ENCODE peak calls at places on chromosomes 2 and 18, in eight cellular contexts. J is hypothalamus; I is activated CD4-positive, alpha-beta T cell treated with anti-CD3 and anti-CD28 coated beads, Interleukin-2, amount 50 U/mL, for 4 hours; U is activated T-cell treated with anti-CD3 and anti-CD28 coated beads for 24 hours; O is HTR-8/SVneo; M is CMK; K is fibroblast of lung; H is T-helper 9 cell. T is an unnamed sample.
A peak's percentile ranks its signal among the peaks of the same experiment; 100 is the strongest.

GRCh38 chr2:17892726-17893534 is 14.5 kb downstream of the KCNS3 start:
- DNase-seq in J (no peak), I (no peak), U (no peak), O (no peak), M (no peak), K (no peak), H (no peak), T (no peak)

GRCh38 chr2:143730155-143730949 is 601.1 kb downstream of the ARHGAP15 start:
- DNase-seq in J (no peak), I (no peak), U (no peak), O (no peak), M (no peak), K (no peak), H (no peak), T (no peak)

GRCh38 chr2:134819334-134819733 is 19.1 kb upstream of the ACMSD start:
- DNase-seq in J (no peak), I (no peak), U (no peak), O (peak; percentile 45), M (no peak), K (peak; percentile 22), H (no peak), T (no peak)

GRCh38 chr2:199488772-199489400 is 31.1 kb upstream of the SATB2 start:
- DNase-seq in J (peak; percentile 4), I (peak; percentile 21), U (peak; percentile 35), O (peak; percentile 49), M (peak; percentile 29), K (peak; percentile 67), H (peak; percentile 31), T (peak; percentile 72)

GRCh38 chr2:240839152-240840143 is 19.4 kb upstream of the KIF1A start:
- DNase-seq in J (no peak), I (no peak), U (no peak), O (no peak), M (no peak), K (peak; percentile 15), H (no peak), T (no peak)

GRCh38 chr2:149715005-149715592 is 127.5 kb upstream of the MMADHC start:
- DNase-seq in J (no peak), I (no peak), U (no peak), O (peak; percentile 18), M (no peak), K (peak; percentile 57), H (no peak), T (no peak)

GRCh38 chr2:218719457-218719856 is 8.8 kb downstream of the TTLL4 start:
- DNase-seq in J (no peak), I (no peak), U (no peak), O (no peak), M (no peak), K (no peak), H (no peak), T (no peak)

GRCh38 chr2:200397785-200398184 is 91.3 kb downstream of the SPATS2L start:
- DNase-seq in J (no peak), I (no peak), U (no peak), O (no peak), M (no peak), K (peak; percentile 43), H (no peak), T (no peak)

GRCh38 chr2:142991295-142991694 is 113.8 kb downstream of the KYNU start:
- DNase-seq in J (no peak), I (no peak), U (no peak), O (no peak), M (no peak), K (no peak), H (no peak), T (no peak)

GRCh38 chr18:51559902-51560287 is 362.4 kb upstream of the MEX3C start:
- DNase-seq in J (no peak), I (no peak), U (no peak), O (no peak), M (no peak), K (no peak), H (no peak), T (no peak)

GRCh38 chr18:76619342-76620315 is 124.6 kb upstream of the ZNF516 start:
- DNase-seq in J (peak; percentile 64), I (no peak), U (no peak), O (no peak), M (no peak), K (peak; percentile 76), H (no peak), T (peak; percentile 88)

GRCh38 chr2:16713011-16713423 is 47.4 kb upstream of the CYRIA start:
- DNase-seq in J (no peak), I (no peak), U (no peak), O (no peak), M (no peak), K (no peak), H (no peak), T (no peak)

GRCh38 chr2:105868060-105868459 is 123.3 kb downstream of the NCK2 start:
- DNase-seq in J (no peak), I (no peak), U (no peak), O (no peak), M (no peak), K (peak; percentile 38), H (no peak), T (no peak)

GRCh38 chr2:155190342-155190741 is 491.8 kb downstream of the KCNJ3 start:
- DNase-seq in J (no peak), I (no peak), U (no peak), O (no peak), M (no peak), K (no peak), H (no peak), T (no peak)

GRCh38 chr2:38184964-38185603 is 109.1 kb upstream of the CYP1B1 start:
- DNase-seq in J (no peak), I (no peak), U (no peak), O (no peak), M (no peak), K (peak; percentile 63), H (no peak), T (no peak)

GRCh38 chr2:70684846-70685622 is 83.0 kb downstream of the ADD2 start:
- DNase-seq in J (no peak), I (no peak), U (no peak), O (no peak), M (no peak), K (no peak), H (no peak), T (no peak)

GRCh38 chr2:9262671-9263171 is 56.1 kb downstream of the ASAP2 start:
- DNase-seq in J (no peak), I (no peak), U (no peak), O (no peak), M (no peak), K (peak; percentile 43), H (no peak), T (no peak)

GRCh38 chr2:25805987-25806386 is 72.3 kb downstream of the ASXL2 start:
- DNase-seq in J (no peak), I (no peak), U (no peak), O (no peak), M (no peak), K (no peak), H (no peak), T (no peak)

GRCh38 chr2:147420517-147420916 is 424.3 kb upstream of the ACVR2A start:
- DNase-seq in J (no peak), I (no peak), U (no peak), O (no peak), M (no peak), K (no peak), H (no peak), T (no peak)

GRCh38 chr2:211985393-211985792 is 553.2 kb downstream of the ERBB4 start:
- DNase-seq in J (no peak), I (no peak), U (no peak), O (no peak), M (no peak), K (no peak), H (no peak), T (no peak)

GRCh38 chr2:60064687-60065361 is 488.6 kb downstream of the BCL11A start:
- DNase-seq in J (no peak), I (no peak), U (no peak), O (no peak), M (no peak), K (no peak), H (no peak), T (no peak)

GRCh38 chr18:2337552-2338141 is 233.7 kb downstream of the METTL4 start:
- DNase-seq in J (no peak), I (peak; percentile 35), U (peak; percentile 20), O (no peak), M (no peak), K (peak; percentile 50), H (peak; percentile 35), T (peak; percentile 6)

GRCh38 chr2:234917245-234917975 is 34.4 kb upstream of the SH3BP4 start:
- DNase-seq in J (no peak), I (no peak), U (no peak), O (no peak), M (no peak), K (no peak), H (no peak), T (no peak)